ENCODE peak calls at places on chromosomes 7 and 10, in four cellular contexts. One of them, this sample, is unnamed.

GRCh38 chr10:69696073-69696731 is 66.2 kb downstream of the FAM241B start:
- DNase-seq in WTC11: peak
- DNase-seq in GM12878: no peak
- DNase-seq in HepG2: peak
- DNase-seq in this sample: peak

GRCh38 chr7:92634924-92635519 is 44.8 kb upstream of the FAM133B start:
- DNase-seq in WTC11: no peak
- DNase-seq in GM12878: no peak
- DNase-seq in HepG2: peak
- DNase-seq in this sample: peak

GRCh38 chr10:53284615-53285182 is 512.1 kb upstream of the MBL2 start:
- DNase-seq in WTC11: no peak
- DNase-seq in GM12878: no peak
- DNase-seq in HepG2: no peak
- DNase-seq in this sample: no peak

GRCh38 chr7:123624527-123625183 is 23.0 kb downstream of the ASB15 start:
- DNase-seq in WTC11: peak
- DNase-seq in GM12878: peak
- DNase-seq in HepG2: peak
- DNase-seq in this sample: peak

GRCh38 chr7:133358728-133359127 is 105.8 kb downstream of the EXOC4 start:
- DNase-seq in WTC11: no peak
- DNase-seq in GM12878: no peak
- DNase-seq in HepG2: no peak
- DNase-seq in this sample: no peak

GRCh38 chr10:108691126-108691525 is 1232.2 kb downstream of the XPNPEP1 start:
- DNase-seq in WTC11: peak
- DNase-seq in GM12878: no peak
- DNase-seq in HepG2: no peak
- DNase-seq in this sample: no peak

GRCh38 chr7:95213148-95213547 is 111.2 kb downstream of the PON1 start:
- DNase-seq in WTC11: no peak
- DNase-seq in GM12878: no peak
- DNase-seq in HepG2: no peak
- DNase-seq in this sample: no peak

GRCh38 chr7:31145339-31145738 is 93.2 kb downstream of the ADCYAP1R1 start:
- DNase-seq in WTC11: no peak
- DNase-seq in GM12878: no peak
- DNase-seq in HepG2: no peak
- DNase-seq in this sample: no peak

GRCh38 chr10:62380002-62380401 is 5.8 kb downstream of the ZNF365 start:
- DNase-seq in WTC11: no peak
- DNase-seq in GM12878: no peak
- DNase-seq in HepG2: peak
- DNase-seq in this sample: no peak

GRCh38 chr10:36251068-36251467 is 609.0 kb upstream of the FZD8 start:
- DNase-seq in WTC11: no peak
- DNase-seq in GM12878: no peak
- DNase-seq in HepG2: peak
- DNase-seq in this sample: no peak

GRCh38 chr7:44534501-44534900 is 6.6 kb downstream of the NPC1L1 start:
- DNase-seq in WTC11: peak
- DNase-seq in GM12878: no peak
- DNase-seq in HepG2: peak
- DNase-seq in this sample: peak

GRCh38 chr7:84117304-84117703 is 77.3 kb downstream of the SEMA3A start:
- DNase-seq in WTC11: peak
- DNase-seq in GM12878: no peak
- DNase-seq in HepG2: no peak
- DNase-seq in this sample: no peak

GRCh38 chr10:110150981-110151380 is 56.4 kb upstream of the MXI1 start:
- DNase-seq in WTC11: no peak
- DNase-seq in GM12878: no peak
- DNase-seq in HepG2: no peak
- DNase-seq in this sample: no peak

DNA sequence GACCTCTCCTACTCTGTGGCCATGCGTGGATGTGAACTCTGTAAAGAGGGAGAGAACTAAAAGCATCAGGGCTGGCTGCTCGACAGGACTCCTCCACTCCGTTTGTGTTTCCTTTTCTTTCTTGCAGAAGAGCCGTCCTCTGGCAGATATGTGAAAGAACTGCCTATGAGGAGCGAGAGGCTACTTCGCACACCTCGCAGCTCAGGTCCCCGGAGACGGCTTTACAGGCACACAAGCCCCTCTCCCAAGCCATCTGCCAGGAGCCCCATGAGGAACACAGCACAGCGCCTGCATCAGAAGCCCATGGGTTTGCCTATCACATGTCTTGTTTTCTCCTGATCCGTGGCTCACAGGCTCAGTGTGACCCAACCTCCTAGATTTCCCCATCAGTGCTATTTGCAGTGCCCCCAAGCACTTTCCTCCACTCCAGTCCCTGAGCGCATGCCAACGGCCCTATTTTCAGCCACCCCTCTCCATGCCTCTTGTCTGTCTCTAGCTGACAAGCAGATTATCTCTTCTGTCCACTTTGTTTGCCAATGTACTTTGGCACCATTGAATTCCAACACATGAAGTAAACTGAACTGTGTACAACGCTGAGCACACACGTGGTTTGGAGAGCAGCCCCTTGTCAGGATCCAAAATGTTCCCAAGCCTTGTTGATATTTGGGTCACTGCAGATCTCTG is 164.3 kb upstream of the AKR1E2 start:
- DNase-seq in WTC11: no peak
- DNase-seq in GM12878: no peak
- DNase-seq in HepG2: peak
- DNase-seq in this sample: no peak
- TF ChIP-seq NR2C2 in WTC11: no peak
- TF ChIP-seq NR2C2 in GM12878: no peak
- TF ChIP-seq NR2C2 in HepG2: no peak
- TF ChIP-seq NR2C2 in this sample: no peak

GRCh38 chr7:22159341-22159740 is 197.6 kb downstream of the RAPGEF5 start:
- DNase-seq in WTC11: no peak
- DNase-seq in GM12878: no peak
- DNase-seq in HepG2: no peak
- DNase-seq in this sample: no peak

GRCh38 chr7:22157552-22157951 is 199.4 kb downstream of the RAPGEF5 start:
- DNase-seq in WTC11: no peak
- DNase-seq in GM12878: no peak
- DNase-seq in HepG2: no peak
- DNase-seq in this sample: no peak

GRCh38 chr7:22153427-22154106 is 203.4 kb downstream of the RAPGEF5 start:
- DNase-seq in WTC11: no peak
- DNase-seq in GM12878: no peak
- DNase-seq in HepG2: no peak
- DNase-seq in this sample: no peak

GRCh38 chr7:22154130-22154529 is 202.8 kb downstream of the RAPGEF5 start:
- DNase-seq in WTC11: no peak
- DNase-seq in GM12878: no peak
- DNase-seq in HepG2: no peak
- DNase-seq in this sample: no peak

DNA sequence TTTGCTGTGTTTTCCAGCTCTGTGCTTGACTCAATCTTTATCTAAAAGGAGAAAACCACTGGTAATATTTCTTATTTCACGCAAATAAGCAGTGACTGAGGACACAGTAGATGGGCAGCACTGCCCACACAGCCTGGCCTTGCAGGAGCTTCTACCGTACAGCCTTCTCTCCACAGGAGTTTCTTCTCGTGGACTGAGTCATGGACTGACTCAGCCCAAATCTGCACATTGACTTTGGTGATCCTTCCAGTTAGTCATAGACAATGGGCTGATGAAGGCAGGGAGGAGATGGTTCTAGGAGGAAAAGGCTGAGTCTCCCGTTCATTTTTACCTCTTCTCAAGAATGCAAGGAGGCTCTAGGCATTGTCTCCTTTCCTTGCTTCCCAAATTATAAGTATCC is 200.7 kb downstream of the RAPGEF5 start:
- DNase-seq in WTC11: no peak
- DNase-seq in GM12878: no peak
- DNase-seq in HepG2: no peak
- DNase-seq in this sample: peak
- TF ChIP-seq NR2C2 in WTC11: no peak
- TF ChIP-seq NR2C2 in GM12878: no peak
- TF ChIP-seq NR2C2 in HepG2: no peak
- TF ChIP-seq NR2C2 in this sample: no peak

GRCh38 chr7:55043691-55044090 is 24.9 kb downstream of the EGFR start:
- DNase-seq in WTC11: no peak
- DNase-seq in GM12878: no peak
- DNase-seq in HepG2: no peak
- DNase-seq in this sample: no peak
- TF ChIP-seq NR2C2 in WTC11: no peak
- TF ChIP-seq NR2C2 in GM12878: no peak
- TF ChIP-seq NR2C2 in HepG2: no peak
- TF ChIP-seq NR2C2 in this sample: no peak

DNA sequence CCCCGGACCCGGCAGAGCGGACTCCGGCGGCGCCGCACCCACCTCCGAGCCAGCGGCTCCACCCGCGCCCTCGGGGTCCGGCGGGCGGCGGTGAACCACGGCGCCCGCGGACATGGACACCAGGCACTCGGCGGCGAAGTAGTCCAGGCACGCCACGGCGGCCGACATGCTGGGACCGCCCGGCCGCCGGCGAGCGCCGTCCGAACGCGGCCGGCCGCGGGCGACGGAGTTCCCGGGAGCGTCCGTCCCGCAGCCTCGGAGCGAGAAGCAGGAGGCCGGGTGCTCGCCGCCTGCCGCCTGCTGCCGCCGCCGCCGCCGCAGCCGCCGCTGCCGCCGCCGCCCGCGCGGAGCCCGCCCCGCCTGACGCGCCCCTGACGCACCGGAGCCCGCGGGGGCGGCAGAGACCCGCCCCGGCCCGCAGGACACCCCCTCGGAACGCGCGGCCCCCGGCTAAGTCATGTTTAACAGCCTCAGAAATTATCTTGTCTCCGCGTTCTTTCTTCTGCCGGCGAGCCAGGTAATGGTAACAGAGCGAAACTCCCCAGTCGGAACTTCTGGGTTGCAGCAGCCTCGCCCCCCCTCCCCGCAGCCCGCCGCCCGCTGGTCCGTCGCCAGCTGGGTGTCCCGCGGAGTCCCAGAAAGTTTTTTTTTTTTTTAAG is at the start of gene KLF14:
- DNase-seq in WTC11: peak
- DNase-seq in GM12878: no peak
- DNase-seq in HepG2: no peak
- DNase-seq in this sample: peak
- TF ChIP-seq NR2C2 in WTC11: no peak
- TF ChIP-seq NR2C2 in GM12878: no peak
- TF ChIP-seq NR2C2 in HepG2: no peak
- TF ChIP-seq NR2C2 in this sample: no peak

GRCh38 chr7:2810682-2811471 is 33.2 kb downstream of the GNA12 start:
- DNase-seq in WTC11: no peak
- DNase-seq in GM12878: no peak
- DNase-seq in HepG2: no peak
- DNase-seq in this sample: no peak
- TF ChIP-seq NR2C2 in WTC11: no peak
- TF ChIP-seq NR2C2 in GM12878: no peak
- TF ChIP-seq NR2C2 in HepG2: no peak
- TF ChIP-seq NR2C2 in this sample: no peak

DNA sequence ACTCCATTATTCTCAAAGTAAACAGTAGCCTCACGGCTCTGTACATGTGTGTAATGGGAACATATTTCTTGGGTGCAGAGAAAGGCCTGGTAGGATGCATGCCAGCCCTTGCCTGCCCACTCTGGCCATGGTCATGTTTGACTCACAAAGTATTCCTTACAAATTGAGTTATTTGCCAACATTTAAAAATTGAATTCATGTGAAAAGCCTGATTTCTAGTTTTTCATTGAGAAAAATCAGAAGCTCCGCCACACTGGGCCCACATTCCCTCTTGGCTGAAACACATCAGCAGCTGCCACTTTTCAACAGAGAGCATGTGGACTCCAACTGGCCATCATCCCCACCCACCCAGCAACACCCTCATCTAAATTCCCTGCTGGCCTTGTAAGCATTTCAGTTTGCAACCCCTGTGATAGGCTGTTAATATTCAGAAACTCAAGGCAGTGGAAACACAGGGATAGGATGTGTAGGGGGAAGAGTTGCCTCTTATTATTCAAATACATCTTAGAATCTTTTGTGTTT is 40.9 kb downstream of the CDH23 start:
- DNase-seq in WTC11: no peak
- DNase-seq in GM12878: no peak
- DNase-seq in HepG2: no peak
- DNase-seq in this sample: no peak
- TF ChIP-seq NR2C2 in WTC11: no peak
- TF ChIP-seq NR2C2 in GM12878: no peak
- TF ChIP-seq NR2C2 in HepG2: no peak
- TF ChIP-seq NR2C2 in this sample: no peak

DNA sequence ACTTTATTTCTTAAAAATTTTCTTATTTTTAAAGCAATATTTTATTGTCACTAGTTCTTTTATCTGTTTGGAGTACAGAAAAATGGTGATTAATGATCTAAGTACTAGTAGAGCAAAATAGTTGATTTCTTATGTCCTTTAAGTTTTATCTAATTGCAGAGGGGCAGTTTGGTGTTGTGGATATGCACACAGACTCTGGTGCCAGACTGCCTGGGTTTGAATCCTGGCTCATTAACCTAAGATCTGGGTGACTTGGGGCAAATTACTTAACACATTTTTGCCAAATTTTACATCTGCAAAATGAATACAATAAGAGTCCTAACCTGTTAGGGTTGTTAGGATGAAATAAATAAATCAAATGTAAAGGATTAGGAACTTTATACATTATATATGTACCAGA is 10.7 kb upstream of the PRPS1L1 start:
- DNase-seq in WTC11: no peak
- DNase-seq in GM12878: no peak
- DNase-seq in HepG2: no peak
- DNase-seq in this sample: no peak
- TF ChIP-seq NR2C2 in WTC11: no peak
- TF ChIP-seq NR2C2 in GM12878: no peak
- TF ChIP-seq NR2C2 in HepG2: no peak
- TF ChIP-seq NR2C2 in this sample: no peak

GRCh38 chr10:133206311-133207040 is 23.5 kb upstream of the UTF1 start:
- DNase-seq in WTC11: no peak
- DNase-seq in GM12878: no peak
- DNase-seq in HepG2: no peak
- DNase-seq in this sample: no peak
- TF ChIP-seq NR2C2 in WTC11: no peak
- TF ChIP-seq NR2C2 in GM12878: no peak
- TF ChIP-seq NR2C2 in HepG2: no peak
- TF ChIP-seq NR2C2 in this sample: no peak

DNA sequence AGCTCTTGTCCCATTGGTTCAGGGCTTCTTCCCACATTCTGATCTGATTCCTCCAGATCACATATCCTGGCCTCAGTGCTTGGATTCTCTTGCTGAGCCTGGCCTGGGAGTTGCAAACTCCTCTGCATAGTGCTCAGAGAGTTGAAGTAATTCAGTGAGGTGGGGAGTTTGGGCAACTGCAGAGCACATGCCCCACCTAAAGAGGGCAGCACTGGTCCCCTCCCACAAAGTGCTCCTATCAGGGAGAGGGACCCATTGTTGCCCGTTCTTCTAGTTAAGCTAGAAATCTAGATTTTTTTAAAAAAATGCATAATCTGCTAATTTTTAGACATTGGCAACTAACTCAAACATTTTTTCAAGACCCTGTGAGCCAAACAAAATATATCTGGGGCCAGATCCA is 45.1 kb downstream of the CHN2 start:
- DNase-seq in WTC11: peak
- DNase-seq in GM12878: no peak
- DNase-seq in HepG2: no peak
- DNase-seq in this sample: peak
- TF ChIP-seq NR2C2 in WTC11: no peak
- TF ChIP-seq NR2C2 in GM12878: no peak
- TF ChIP-seq NR2C2 in HepG2: no peak
- TF ChIP-seq NR2C2 in this sample: no peak

This sample was measured in K562.